ENCODE peak calls at places on chromosome 16, in nine cellular contexts. One of them, this sample, is unnamed.

GRCh38 chr16:88940196-88941050 is 36.6 kb downstream of the CBFA2T3 start:
- DNase-seq in T-helper 17 cell: no peak
- DNase-seq in HEK293T: no peak
- DNase-seq in heart right ventricle: no peak
- DNase-seq in stimulated activated CD8-positive, alpha-beta memory T cell treated with anti-CD3 and anti-CD28 coated beads, Interleukin-4, amount 100 ng/mL, for 24 hours: no peak
- DNase-seq in COLO829: no peak
- DNase-seq in ACHN: no peak
- DNase-seq in B cell: no peak
- DNase-seq in RWPE1: no peak
- DNase-seq in this sample: no peak

GRCh38 chr16:16073884-16074781 is 124.7 kb downstream of the ABCC1 start:
- DNase-seq in T-helper 17 cell: no peak
- DNase-seq in HEK293T: no peak
- DNase-seq in heart right ventricle: no peak
- DNase-seq in stimulated activated CD8-positive, alpha-beta memory T cell treated with anti-CD3 and anti-CD28 coated beads, Interleukin-4, amount 100 ng/mL, for 24 hours: no peak
- DNase-seq in COLO829: no peak
- DNase-seq in ACHN: peak; percentile 99
- DNase-seq in B cell: no peak
- DNase-seq in RWPE1: no peak
- DNase-seq in this sample: peak; percentile 99

GRCh38 chr16:3115561-3115960 is 3.2 kb downstream of the ZNF205 start:
- DNase-seq in T-helper 17 cell: no peak
- DNase-seq in HEK293T: no peak
- DNase-seq in heart right ventricle: no peak
- DNase-seq in stimulated activated CD8-positive, alpha-beta memory T cell treated with anti-CD3 and anti-CD28 coated beads, Interleukin-4, amount 100 ng/mL, for 24 hours: no peak
- DNase-seq in COLO829: no peak
- DNase-seq in ACHN: no peak
- DNase-seq in B cell: no peak
- DNase-seq in RWPE1: no peak
- DNase-seq in this sample: no peak

GRCh38 chr16:89498839-89499238 is 8.5 kb upstream of the ANKRD11 start:
- DNase-seq in T-helper 17 cell: no peak
- DNase-seq in HEK293T: no peak
- DNase-seq in heart right ventricle: peak; percentile 60
- DNase-seq in stimulated activated CD8-positive, alpha-beta memory T cell treated with anti-CD3 and anti-CD28 coated beads, Interleukin-4, amount 100 ng/mL, for 24 hours: no peak
- DNase-seq in COLO829: no peak
- DNase-seq in ACHN: no peak
- DNase-seq in B cell: no peak
- DNase-seq in RWPE1: no peak
- DNase-seq in this sample: no peak

GRCh38 chr16:16857012-16857411 is 478.1 kb downstream of the NPIPA7 start:
- DNase-seq in T-helper 17 cell: no peak
- DNase-seq in HEK293T: no peak
- DNase-seq in heart right ventricle: no peak
- DNase-seq in stimulated activated CD8-positive, alpha-beta memory T cell treated with anti-CD3 and anti-CD28 coated beads, Interleukin-4, amount 100 ng/mL, for 24 hours: no peak
- DNase-seq in COLO829: no peak
- DNase-seq in ACHN: no peak
- DNase-seq in B cell: no peak
- DNase-seq in RWPE1: no peak
- DNase-seq in this sample: no peak

GRCh38 chr16:53865492-53865863 is 161.5 kb downstream of the FTO start:
- DNase-seq in T-helper 17 cell: no peak
- DNase-seq in HEK293T: no peak
- DNase-seq in heart right ventricle: no peak
- DNase-seq in stimulated activated CD8-positive, alpha-beta memory T cell treated with anti-CD3 and anti-CD28 coated beads, Interleukin-4, amount 100 ng/mL, for 24 hours: no peak
- DNase-seq in COLO829: no peak
- DNase-seq in ACHN: no peak
- DNase-seq in B cell: no peak
- DNase-seq in RWPE1: peak; percentile 45
- DNase-seq in this sample: peak; percentile 44

GRCh38 chr16:57000271-57001025 is 11.1 kb downstream of the NLRC5 start:
- DNase-seq in T-helper 17 cell: no peak
- DNase-seq in HEK293T: no peak
- DNase-seq in heart right ventricle: peak; percentile 86
- DNase-seq in stimulated activated CD8-positive, alpha-beta memory T cell treated with anti-CD3 and anti-CD28 coated beads, Interleukin-4, amount 100 ng/mL, for 24 hours: peak; percentile 53
- DNase-seq in COLO829: peak; percentile 64
- DNase-seq in ACHN: peak; percentile 32
- DNase-seq in B cell: peak; percentile 82
- DNase-seq in RWPE1: peak; percentile 80
- DNase-seq in this sample: peak; percentile 89

GRCh38 chr16:79997257-79997656 is 396.7 kb upstream of the MAF start:
- DNase-seq in T-helper 17 cell: no peak
- DNase-seq in HEK293T: peak; percentile 50
- DNase-seq in heart right ventricle: no peak
- DNase-seq in stimulated activated CD8-positive, alpha-beta memory T cell treated with anti-CD3 and anti-CD28 coated beads, Interleukin-4, amount 100 ng/mL, for 24 hours: no peak
- DNase-seq in COLO829: no peak
- DNase-seq in ACHN: peak; percentile 51
- DNase-seq in B cell: no peak
- DNase-seq in RWPE1: no peak
- DNase-seq in this sample: no peak

GRCh38 chr16:64808474-64808873 is 313.4 kb downstream of the CDH11 start:
- DNase-seq in T-helper 17 cell: no peak
- DNase-seq in HEK293T: no peak
- DNase-seq in heart right ventricle: no peak
- DNase-seq in stimulated activated CD8-positive, alpha-beta memory T cell treated with anti-CD3 and anti-CD28 coated beads, Interleukin-4, amount 100 ng/mL, for 24 hours: no peak
- DNase-seq in COLO829: no peak
- DNase-seq in ACHN: no peak
- DNase-seq in B cell: no peak
- DNase-seq in RWPE1: no peak
- DNase-seq in this sample: no peak

GRCh38 chr16:57485916-57486857 is at the start of gene DOK4:
- DNase-seq in T-helper 17 cell: peak; percentile 72
- DNase-seq in HEK293T: peak; percentile 95
- DNase-seq in heart right ventricle: peak; percentile 80
- DNase-seq in stimulated activated CD8-positive, alpha-beta memory T cell treated with anti-CD3 and anti-CD28 coated beads, Interleukin-4, amount 100 ng/mL, for 24 hours: peak; percentile 77
- DNase-seq in COLO829: peak; percentile 59
- DNase-seq in ACHN: peak; percentile 81
- DNase-seq in B cell: peak; percentile 54
- DNase-seq in RWPE1: peak; percentile 96
- DNase-seq in this sample: peak; percentile 77

GRCh38 chr16:72066747-72067146 is 3.7 kb downstream of the HPR start:
- DNase-seq in T-helper 17 cell: no peak
- DNase-seq in HEK293T: peak; percentile 38
- DNase-seq in heart right ventricle: peak; percentile 16
- DNase-seq in stimulated activated CD8-positive, alpha-beta memory T cell treated with anti-CD3 and anti-CD28 coated beads, Interleukin-4, amount 100 ng/mL, for 24 hours: no peak
- DNase-seq in COLO829: peak; percentile 20
- DNase-seq in ACHN: peak; percentile 56
- DNase-seq in B cell: no peak
- DNase-seq in RWPE1: peak; percentile 36
- DNase-seq in this sample: peak; percentile 2

GRCh38 chr16:85659336-85659735 is 29.4 kb downstream of the GINS2 start:
- DNase-seq in T-helper 17 cell: no peak
- DNase-seq in HEK293T: no peak
- DNase-seq in heart right ventricle: peak; percentile 3
- DNase-seq in stimulated activated CD8-positive, alpha-beta memory T cell treated with anti-CD3 and anti-CD28 coated beads, Interleukin-4, amount 100 ng/mL, for 24 hours: no peak
- DNase-seq in COLO829: no peak
- DNase-seq in ACHN: no peak
- DNase-seq in B cell: no peak
- DNase-seq in RWPE1: no peak
- DNase-seq in this sample: no peak

GRCh38 chr16:81723098-81723723 is 55.9 kb upstream of the PLCG2 start:
- DNase-seq in T-helper 17 cell: peak; percentile 38
- DNase-seq in HEK293T: peak; percentile 72
- DNase-seq in heart right ventricle: peak; percentile 75
- DNase-seq in stimulated activated CD8-positive, alpha-beta memory T cell treated with anti-CD3 and anti-CD28 coated beads, Interleukin-4, amount 100 ng/mL, for 24 hours: no peak
- DNase-seq in COLO829: peak; percentile 52
- DNase-seq in ACHN: peak; percentile 89
- DNase-seq in B cell: peak; percentile 65
- DNase-seq in RWPE1: peak; percentile 75
- DNase-seq in this sample: peak; percentile 74

GRCh38 chr16:82655315-82655714 is 28.5 kb downstream of the CDH13 start:
- DNase-seq in T-helper 17 cell: peak; percentile 62
- DNase-seq in HEK293T: no peak
- DNase-seq in heart right ventricle: peak; percentile 40
- DNase-seq in stimulated activated CD8-positive, alpha-beta memory T cell treated with anti-CD3 and anti-CD28 coated beads, Interleukin-4, amount 100 ng/mL, for 24 hours: peak; percentile 34
- DNase-seq in COLO829: no peak
- DNase-seq in ACHN: peak; percentile 90
- DNase-seq in B cell: no peak
- DNase-seq in RWPE1: no peak
- DNase-seq in this sample: no peak

GRCh38 chr16:12542818-12543699 is 260.6 kb downstream of the CPPED1 start:
- DNase-seq in T-helper 17 cell: no peak
- DNase-seq in HEK293T: no peak
- DNase-seq in heart right ventricle: no peak
- DNase-seq in stimulated activated CD8-positive, alpha-beta memory T cell treated with anti-CD3 and anti-CD28 coated beads, Interleukin-4, amount 100 ng/mL, for 24 hours: no peak
- DNase-seq in COLO829: no peak
- DNase-seq in ACHN: no peak
- DNase-seq in B cell: no peak
- DNase-seq in RWPE1: no peak
- DNase-seq in this sample: no peak

GRCh38 chr16:67936124-67936875 is at the start of gene PSMB10:
- DNase-seq in T-helper 17 cell: no peak
- DNase-seq in HEK293T: peak; percentile 34
- DNase-seq in heart right ventricle: peak; percentile 45
- DNase-seq in stimulated activated CD8-positive, alpha-beta memory T cell treated with anti-CD3 and anti-CD28 coated beads, Interleukin-4, amount 100 ng/mL, for 24 hours: peak; percentile 42
- DNase-seq in COLO829: peak; percentile 27
- DNase-seq in ACHN: no peak
- DNase-seq in B cell: no peak
- DNase-seq in RWPE1: peak; percentile 51
- DNase-seq in this sample: no peak

GRCh38 chr16:56747486-56748045 is 17.6 kb downstream of the NUP93 start:
- DNase-seq in T-helper 17 cell: no peak
- DNase-seq in HEK293T: no peak
- DNase-seq in heart right ventricle: no peak
- DNase-seq in stimulated activated CD8-positive, alpha-beta memory T cell treated with anti-CD3 and anti-CD28 coated beads, Interleukin-4, amount 100 ng/mL, for 24 hours: no peak
- DNase-seq in COLO829: no peak
- DNase-seq in ACHN: no peak
- DNase-seq in B cell: no peak
- DNase-seq in RWPE1: no peak
- DNase-seq in this sample: no peak

GRCh38 chr16:21656795-21657768 is 4.7 kb upstream of the IGSF6 start:
- DNase-seq in T-helper 17 cell: peak; percentile 14
- DNase-seq in HEK293T: peak; percentile 63
- DNase-seq in heart right ventricle: peak; percentile 34
- DNase-seq in stimulated activated CD8-positive, alpha-beta memory T cell treated with anti-CD3 and anti-CD28 coated beads, Interleukin-4, amount 100 ng/mL, for 24 hours: no peak
- DNase-seq in COLO829: peak; percentile 91
- DNase-seq in ACHN: peak; percentile 68
- DNase-seq in B cell: peak; percentile 62
- DNase-seq in RWPE1: peak; percentile 69
- DNase-seq in this sample: peak; percentile 39

GRCh38 chr16:27475561-27475960 is 73.6 kb downstream of the IL21R start:
- DNase-seq in T-helper 17 cell: no peak
- DNase-seq in HEK293T: no peak
- DNase-seq in heart right ventricle: no peak
- DNase-seq in stimulated activated CD8-positive, alpha-beta memory T cell treated with anti-CD3 and anti-CD28 coated beads, Interleukin-4, amount 100 ng/mL, for 24 hours: no peak
- DNase-seq in COLO829: peak; percentile 39
- DNase-seq in ACHN: peak; percentile 95
- DNase-seq in B cell: no peak
- DNase-seq in RWPE1: peak; percentile 11
- DNase-seq in this sample: no peak

GRCh38 chr16:1188781-1189189 is 35.9 kb downstream of the CACNA1H start:
- DNase-seq in T-helper 17 cell: peak; percentile 42
- DNase-seq in HEK293T: peak; percentile 55
- DNase-seq in heart right ventricle: peak; percentile 45
- DNase-seq in stimulated activated CD8-positive, alpha-beta memory T cell treated with anti-CD3 and anti-CD28 coated beads, Interleukin-4, amount 100 ng/mL, for 24 hours: peak; percentile 25
- DNase-seq in COLO829: peak; percentile 45
- DNase-seq in ACHN: peak; percentile 74
- DNase-seq in B cell: no peak
- DNase-seq in RWPE1: peak; percentile 60
- DNase-seq in this sample: no peak

GRCh38 chr16:50195276-50195675 is 42.2 kb downstream of the TENT4B start:
- DNase-seq in T-helper 17 cell: no peak
- DNase-seq in HEK293T: no peak
- DNase-seq in heart right ventricle: no peak
- DNase-seq in stimulated activated CD8-positive, alpha-beta memory T cell treated with anti-CD3 and anti-CD28 coated beads, Interleukin-4, amount 100 ng/mL, for 24 hours: no peak
- DNase-seq in COLO829: no peak
- DNase-seq in ACHN: peak; percentile 20
- DNase-seq in B cell: no peak
- DNase-seq in RWPE1: peak; percentile 67
- DNase-seq in this sample: no peak

GRCh38 chr16:31363721-31364120 is 8.7 kb downstream of the ITGAX start:
- DNase-seq in T-helper 17 cell: no peak
- DNase-seq in HEK293T: no peak
- DNase-seq in heart right ventricle: no peak
- DNase-seq in stimulated activated CD8-positive, alpha-beta memory T cell treated with anti-CD3 and anti-CD28 coated beads, Interleukin-4, amount 100 ng/mL, for 24 hours: no peak
- DNase-seq in COLO829: no peak
- DNase-seq in ACHN: no peak
- DNase-seq in B cell: no peak
- DNase-seq in RWPE1: no peak
- DNase-seq in this sample: no peak

GRCh38 chr16:12500771-12501170 is 302.9 kb downstream of the CPPED1 start:
- DNase-seq in T-helper 17 cell: no peak
- DNase-seq in HEK293T: no peak
- DNase-seq in heart right ventricle: no peak
- DNase-seq in stimulated activated CD8-positive, alpha-beta memory T cell treated with anti-CD3 and anti-CD28 coated beads, Interleukin-4, amount 100 ng/mL, for 24 hours: no peak
- DNase-seq in COLO829: no peak
- DNase-seq in ACHN: no peak
- DNase-seq in B cell: no peak
- DNase-seq in RWPE1: no peak
- DNase-seq in this sample: no peak

GRCh38 chr16:66167564-66168291 is 198.8 kb upstream of the CDH5 start:
- DNase-seq in T-helper 17 cell: no peak
- DNase-seq in HEK293T: no peak
- DNase-seq in heart right ventricle: no peak
- DNase-seq in stimulated activated CD8-positive, alpha-beta memory T cell treated with anti-CD3 and anti-CD28 coated beads, Interleukin-4, amount 100 ng/mL, for 24 hours: no peak
- DNase-seq in COLO829: no peak
- DNase-seq in ACHN: no peak
- DNase-seq in B cell: no peak
- DNase-seq in RWPE1: no peak
- DNase-seq in this sample: no peak

GRCh38 chr16:76201385-76201784 is 75.8 kb upstream of the CNTNAP4 start:
- DNase-seq in T-helper 17 cell: no peak
- DNase-seq in HEK293T: no peak
- DNase-seq in heart right ventricle: no peak
- DNase-seq in stimulated activated CD8-positive, alpha-beta memory T cell treated with anti-CD3 and anti-CD28 coated beads, Interleukin-4, amount 100 ng/mL, for 24 hours: no peak
- DNase-seq in COLO829: no peak
- DNase-seq in ACHN: no peak
- DNase-seq in B cell: no peak
- DNase-seq in RWPE1: no peak
- DNase-seq in this sample: no peak

GRCh38 chr16:14487579-14487978 is 142.5 kb downstream of the PARN start:
- DNase-seq in T-helper 17 cell: no peak
- DNase-seq in HEK293T: no peak
- DNase-seq in heart right ventricle: no peak
- DNase-seq in stimulated activated CD8-positive, alpha-beta memory T cell treated with anti-CD3 and anti-CD28 coated beads, Interleukin-4, amount 100 ng/mL, for 24 hours: no peak
- DNase-seq in COLO829: no peak
- DNase-seq in ACHN: no peak
- DNase-seq in B cell: no peak
- DNase-seq in RWPE1: no peak
- DNase-seq in this sample: no peak

GRCh38 chr16:23249830-23250229 is 52.3 kb upstream of the SCNN1B start:
- DNase-seq in T-helper 17 cell: no peak
- DNase-seq in HEK293T: no peak
- DNase-seq in heart right ventricle: no peak
- DNase-seq in stimulated activated CD8-positive, alpha-beta memory T cell treated with anti-CD3 and anti-CD28 coated beads, Interleukin-4, amount 100 ng/mL, for 24 hours: no peak
- DNase-seq in COLO829: no peak
- DNase-seq in ACHN: no peak
- DNase-seq in B cell: no peak
- DNase-seq in RWPE1: no peak
- DNase-seq in this sample: no peak

This sample was measured in PC-9.